ENCODE peak calls at places on chromosomes 2 and 18, in five cellular contexts. One of them, this sample, is unnamed.

GRCh38 chr2:158753561-158754302 is 41.4 kb upstream of the DAPL1 start:
- DNase-seq in omental fat pad: no peak
- DNase-seq in fibroblast of mammary gland: peak; percentile 78
- DNase-seq in heart left ventricle: peak; percentile 45
- DNase-seq in HCT116: peak; percentile 48
- DNase-seq in this sample: peak; percentile 70

GRCh38 chr2:241842067-241842415 is 16.7 kb downstream of the PDCD1 start:
- DNase-seq in omental fat pad: no peak
- DNase-seq in heart left ventricle: no peak
- DNase-seq in fibroblast of mammary gland: no peak
- DNase-seq in HCT116: no peak
- DNase-seq in this sample: no peak

GRCh38 chr18:48949606-48950535 is 894 bp downstream of the SMAD7 start:
- DNase-seq in fibroblast of mammary gland: no peak
- DNase-seq in heart left ventricle: no peak
- DNase-seq in HCT116: no peak
- DNase-seq in omental fat pad: no peak
- DNase-seq in this sample: peak; percentile 66

GRCh38 chr2:158079672-158080071 is 22.0 kb upstream of the UPP2 start:
- DNase-seq in fibroblast of mammary gland: peak; percentile 49
- DNase-seq in HCT116: no peak
- DNase-seq in omental fat pad: no peak
- DNase-seq in heart left ventricle: no peak
- DNase-seq in this sample: no peak

GRCh38 chr2:5970347-5970746 is 278.2 kb downstream of the SOX11 start:
- DNase-seq in fibroblast of mammary gland: no peak
- DNase-seq in omental fat pad: no peak
- DNase-seq in heart left ventricle: no peak
- DNase-seq in HCT116: no peak
- DNase-seq in this sample: no peak

GRCh38 chr2:186347472-186347871 is 138.6 kb upstream of the ZC3H15 start:
- DNase-seq in fibroblast of mammary gland: peak; percentile 47
- DNase-seq in HCT116: no peak
- DNase-seq in heart left ventricle: no peak
- DNase-seq in omental fat pad: no peak
- DNase-seq in this sample: peak; percentile 39

GRCh38 chr2:8023241-8023640 is 658.6 kb upstream of the ID2 start:
- DNase-seq in heart left ventricle: no peak
- DNase-seq in fibroblast of mammary gland: no peak
- DNase-seq in HCT116: no peak
- DNase-seq in omental fat pad: no peak
- DNase-seq in this sample: no peak

GRCh38 chr2:222336442-222336841 is 37.6 kb upstream of the PAX3 start:
- DNase-seq in HCT116: no peak
- DNase-seq in omental fat pad: no peak
- DNase-seq in fibroblast of mammary gland: no peak
- DNase-seq in heart left ventricle: no peak
- DNase-seq in this sample: peak; percentile 13

GRCh38 chr2:109549016-109549595 is 64.7 kb downstream of the SEPTIN10 start:
- DNase-seq in HCT116: no peak
- DNase-seq in heart left ventricle: no peak
- DNase-seq in fibroblast of mammary gland: no peak
- DNase-seq in omental fat pad: no peak
- DNase-seq in this sample: no peak

GRCh38 chr2:28751956-28752607 is 452 bp downstream of the PPP1CB start:
- DNase-seq in heart left ventricle: no peak
- DNase-seq in fibroblast of mammary gland: no peak
- DNase-seq in omental fat pad: peak; percentile 48
- DNase-seq in HCT116: no peak
- DNase-seq in this sample: peak; percentile 17

GRCh38 chr2:228048838-228049490 is 132.5 kb downstream of the SPHKAP start:
- DNase-seq in HCT116: peak; percentile 61
- DNase-seq in fibroblast of mammary gland: peak; percentile 67
- DNase-seq in heart left ventricle: no peak
- DNase-seq in omental fat pad: no peak
- DNase-seq in this sample: peak; percentile 89

GRCh38 chr2:217402622-217403383 is 542.9 kb upstream of the TNP1 start:
- DNase-seq in fibroblast of mammary gland: peak; percentile 46
- DNase-seq in heart left ventricle: no peak
- DNase-seq in omental fat pad: peak; percentile 46
- DNase-seq in HCT116: no peak
- DNase-seq in this sample: peak; percentile 72

GRCh38 chr2:240629419-240629967 is 4.2 kb downstream of the GPR35 start:
- DNase-seq in HCT116: no peak
- DNase-seq in fibroblast of mammary gland: no peak
- DNase-seq in omental fat pad: no peak
- DNase-seq in heart left ventricle: no peak
- DNase-seq in this sample: no peak

GRCh38 chr2:84971799-84972790 is 1.1 kb downstream of the KCMF1 start:
- DNase-seq in HCT116: no peak
- DNase-seq in omental fat pad: no peak
- DNase-seq in fibroblast of mammary gland: peak; percentile 44
- DNase-seq in heart left ventricle: peak; percentile 57
- DNase-seq in this sample: peak; percentile 33

GRCh38 chr2:149017116-149017985 is 21.1 kb upstream of the LYPD6B start:
- DNase-seq in omental fat pad: peak; percentile 74
- DNase-seq in HCT116: peak; percentile 54
- DNase-seq in heart left ventricle: peak; percentile 69
- DNase-seq in fibroblast of mammary gland: peak; percentile 75
- DNase-seq in this sample: peak; percentile 79

GRCh38 chr2:222805591-222806304 is 55.1 kb upstream of the ACSL3 start:
- DNase-seq in heart left ventricle: peak; percentile 34
- DNase-seq in HCT116: no peak
- DNase-seq in omental fat pad: no peak
- DNase-seq in fibroblast of mammary gland: no peak
- DNase-seq in this sample: peak; percentile 89

GRCh38 chr2:106085441-106085911 is 108.6 kb downstream of the UXS1 start:
- DNase-seq in omental fat pad: no peak
- DNase-seq in heart left ventricle: peak; percentile 48
- DNase-seq in HCT116: no peak
- DNase-seq in fibroblast of mammary gland: peak; percentile 57
- DNase-seq in this sample: peak; percentile 45

GRCh38 chr18:72762505-72763122 is 105.2 kb downstream of the NETO1 start:
- DNase-seq in fibroblast of mammary gland: peak; percentile 74
- DNase-seq in omental fat pad: no peak
- DNase-seq in HCT116: peak; percentile 6
- DNase-seq in heart left ventricle: no peak
- DNase-seq in this sample: peak; percentile 81

GRCh38 chr2:108786354-108787208 is at the start of gene CCDC138:
- DNase-seq in heart left ventricle: peak; percentile 91
- DNase-seq in HCT116: peak; percentile 68
- DNase-seq in fibroblast of mammary gland: peak; percentile 78
- DNase-seq in omental fat pad: peak; percentile 70
- DNase-seq in this sample: peak; percentile 89

GRCh38 chr2:99451280-99451679 is 38.5 kb downstream of the REV1 start:
- DNase-seq in fibroblast of mammary gland: no peak
- DNase-seq in omental fat pad: no peak
- DNase-seq in heart left ventricle: no peak
- DNase-seq in HCT116: no peak
- DNase-seq in this sample: no peak

GRCh38 chr2:29463181-29463900 is 348.1 kb downstream of the CLIP4 start:
- DNase-seq in fibroblast of mammary gland: peak; percentile 58
- DNase-seq in heart left ventricle: no peak
- DNase-seq in HCT116: no peak
- DNase-seq in omental fat pad: no peak
- DNase-seq in this sample: peak; percentile 46

GRCh38 chr2:85862426-85862825 is 26.4 kb downstream of the ST3GAL5 start:
- DNase-seq in heart left ventricle: no peak
- DNase-seq in HCT116: no peak
- DNase-seq in omental fat pad: no peak
- DNase-seq in fibroblast of mammary gland: no peak
- DNase-seq in this sample: no peak

GRCh38 chr2:98805412-98806265 is 74.7 kb upstream of the MGAT4A start:
- DNase-seq in fibroblast of mammary gland: peak; percentile 55
- DNase-seq in omental fat pad: no peak
- DNase-seq in heart left ventricle: peak; percentile 43
- DNase-seq in HCT116: no peak
- DNase-seq in this sample: peak; percentile 97

GRCh38 chr2:128642801-128643200 is 324.1 kb upstream of the HS6ST1 start:
- DNase-seq in omental fat pad: no peak
- DNase-seq in heart left ventricle: no peak
- DNase-seq in HCT116: no peak
- DNase-seq in fibroblast of mammary gland: no peak
- DNase-seq in this sample: no peak

GRCh38 chr2:9638532-9638931 is 7.7 kb upstream of the YWHAQ start:
- DNase-seq in fibroblast of mammary gland: peak; percentile 96
- DNase-seq in omental fat pad: no peak
- DNase-seq in HCT116: peak; percentile 22
- DNase-seq in heart left ventricle: peak; percentile 93
- DNase-seq in this sample: peak; percentile 89

GRCh38 chr2:207275779-207276178 is 110.0 kb upstream of the KLF7 start:
- DNase-seq in HCT116: no peak
- DNase-seq in heart left ventricle: no peak
- DNase-seq in fibroblast of mammary gland: no peak
- DNase-seq in omental fat pad: no peak
- DNase-seq in this sample: no peak

GRCh38 chr2:54629914-54630609 is 93.4 kb upstream of the EML6 start:
- DNase-seq in fibroblast of mammary gland: peak; percentile 78
- DNase-seq in omental fat pad: no peak
- DNase-seq in heart left ventricle: peak; percentile 86
- DNase-seq in HCT116: no peak
- DNase-seq in this sample: peak; percentile 77

GRCh38 chr2:158667567-158667966 is 127.5 kb upstream of the DAPL1 start:
- DNase-seq in fibroblast of mammary gland: peak; percentile 70
- DNase-seq in HCT116: no peak
- DNase-seq in omental fat pad: no peak
- DNase-seq in heart left ventricle: no peak
- DNase-seq in this sample: no peak

GRCh38 chr18:14948163-14948540 is 200.2 kb downstream of the ANKRD30B start:
- DNase-seq in fibroblast of mammary gland: no peak
- DNase-seq in heart left ventricle: no peak
- DNase-seq in omental fat pad: no peak
- DNase-seq in HCT116: no peak
- DNase-seq in this sample: no peak

GRCh38 chr2:216927163-216927562 is 67.3 kb upstream of the TNP1 start:
- DNase-seq in HCT116: no peak
- DNase-seq in fibroblast of mammary gland: no peak
- DNase-seq in omental fat pad: no peak
- DNase-seq in heart left ventricle: no peak
- DNase-seq in this sample: no peak

GRCh38 chr18:25974630-25975077 is 115.8 kb downstream of the SS18 start:
- DNase-seq in HCT116: no peak
- DNase-seq in fibroblast of mammary gland: no peak
- DNase-seq in heart left ventricle: no peak
- DNase-seq in omental fat pad: no peak
- DNase-seq in this sample: no peak

GRCh38 chr2:207253946-207254345 is 88.2 kb upstream of the KLF7 start:
- DNase-seq in fibroblast of mammary gland: peak; percentile 93
- DNase-seq in omental fat pad: no peak
- DNase-seq in heart left ventricle: no peak
- DNase-seq in HCT116: no peak
- DNase-seq in this sample: peak; percentile 88

GRCh38 chr2:176155341-176156044 is 1.6 kb upstream of the HOXD3 start:
- DNase-seq in heart left ventricle: no peak
- DNase-seq in fibroblast of mammary gland: no peak
- DNase-seq in HCT116: no peak
- DNase-seq in omental fat pad: no peak
- DNase-seq in this sample: no peak

GRCh38 chr2:48651127-48651526 is 33.5 kb downstream of the GTF2A1L start:
- DNase-seq in fibroblast of mammary gland: peak; percentile 79
- DNase-seq in HCT116: no peak
- DNase-seq in heart left ventricle: no peak
- DNase-seq in omental fat pad: no peak
- DNase-seq in this sample: no peak

GRCh38 chr2:152115952-152116351 is 17.1 kb upstream of the CACNB4 start:
- DNase-seq in omental fat pad: no peak
- DNase-seq in fibroblast of mammary gland: peak; percentile 7
- DNase-seq in heart left ventricle: no peak
- DNase-seq in HCT116: no peak
- DNase-seq in this sample: no peak
- TF ChIP-seq CTCF in omental fat pad: no peak
- TF ChIP-seq CTCF in fibroblast of mammary gland: peak; percentile 17
- TF ChIP-seq CTCF in heart left ventricle: no peak
- TF ChIP-seq CTCF in HCT116: peak; percentile 26
- TF ChIP-seq CTCF in this sample: peak; percentile 11

DNA sequence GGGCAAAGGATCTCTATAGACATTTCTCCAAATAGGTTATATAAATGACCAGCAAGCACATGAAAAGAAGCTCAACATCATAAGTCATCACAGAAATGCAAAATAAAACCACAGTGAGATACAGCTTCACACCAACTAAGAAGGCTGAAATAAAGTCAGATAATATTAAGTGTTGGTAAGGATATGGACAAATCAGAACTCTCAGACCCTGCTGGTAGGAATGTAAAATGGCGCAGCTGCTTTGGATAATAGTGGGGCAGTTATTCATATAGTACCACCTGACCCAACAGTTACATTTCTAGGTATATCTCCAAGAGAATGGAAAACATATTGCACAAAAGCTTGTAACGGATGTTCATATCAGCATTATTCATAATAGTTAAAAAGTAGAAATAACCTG is 14.0 kb downstream of the EPB41L5 start:
- DNase-seq in heart left ventricle: no peak
- DNase-seq in fibroblast of mammary gland: no peak
- DNase-seq in HCT116: no peak
- DNase-seq in omental fat pad: no peak
- DNase-seq in this sample: no peak
- TF ChIP-seq CTCF in heart left ventricle: no peak
- TF ChIP-seq CTCF in fibroblast of mammary gland: peak; percentile 35
- TF ChIP-seq CTCF in HCT116: peak; percentile 36
- TF ChIP-seq CTCF in omental fat pad: no peak
- TF ChIP-seq CTCF in this sample: no peak

GRCh38 chr2:162297925-162298552 is 20.4 kb downstream of the IFIH1 start:
- DNase-seq in heart left ventricle: no peak
- DNase-seq in fibroblast of mammary gland: peak; percentile 84
- DNase-seq in omental fat pad: peak; percentile 66
- DNase-seq in HCT116: peak; percentile 73
- DNase-seq in this sample: peak; percentile 83
- TF ChIP-seq CTCF in heart left ventricle: peak; percentile 80
- TF ChIP-seq CTCF in fibroblast of mammary gland: peak; percentile 86
- TF ChIP-seq CTCF in omental fat pad: no peak
- TF ChIP-seq CTCF in HCT116: peak; percentile 66
- TF ChIP-seq CTCF in this sample: peak; percentile 75

GRCh38 chr18:7221424-7222155 is 9.3 kb upstream of the LRRC30 start:
- DNase-seq in heart left ventricle: peak; percentile 49
- DNase-seq in HCT116: peak; percentile 16
- DNase-seq in fibroblast of mammary gland: peak; percentile 75
- DNase-seq in omental fat pad: no peak
- DNase-seq in this sample: peak; percentile 80
- TF ChIP-seq CTCF in heart left ventricle: peak; percentile 63
- TF ChIP-seq CTCF in HCT116: peak; percentile 47
- TF ChIP-seq CTCF in fibroblast of mammary gland: peak; percentile 96
- TF ChIP-seq CTCF in omental fat pad: no peak
- TF ChIP-seq CTCF in this sample: peak; percentile 83

This sample was measured in MCF 10A.